ENCODE peak calls at places on chromosomes 6 and 20, in ten cellular contexts. W is occipital lobe; S is epithelial cell of proximal tubule; C is CD8-positive, alpha-beta memory T cell; H is GM13976; Y is progenitor cell of endocrine pancreas; Z is activated T-cell treated with anti-CD3 and anti-CD28 coated beads for 24 hours; K is type B pancreatic cell; I is astrocyte of the spinal cord; V is stimulated activated CD8-positive, alpha-beta memory T cell treated with anti-CD3 and anti-CD28 coated beads, Interleukin-4, amount 100 ng/mL, for 4 hours. X is an unnamed sample.

GRCh38 chr6:69887714-69888345 is 21.5 kb downstream of the COL19A1 start:
- DNase-seq in C (no peak), W (no peak), I (no peak), S (no peak), Z (no peak), K (no peak), Y (no peak), H (no peak), V (no peak), X (peak)

GRCh38 chr20:34815636-34816035 is 9.8 kb downstream of the NCOA6 start:
- DNase-seq in S (no peak), Z (no peak), V (no peak), C (no peak), K (no peak), W (no peak), I (peak), H (no peak), Y (no peak), X (no peak)

GRCh38 chr6:20936949-20937348 is 402.7 kb downstream of the CDKAL1 start:
- DNase-seq in Z (no peak), K (no peak), Y (no peak), W (no peak), C (no peak), I (no peak), V (no peak), H (no peak), S (no peak), X (peak)

GRCh38 chr6:36595168-36595818 is 1.1 kb downstream of the SRSF3 start:
- DNase-seq in W (no peak), K (no peak), V (no peak), S (no peak), Y (no peak), Z (no peak), C (peak), I (peak), H (no peak), X (peak)

GRCh38 chr6:89489078-89489477 is 56.1 kb downstream of the ANKRD6 start:
- DNase-seq in K (no peak), Z (no peak), V (no peak), Y (no peak), I (no peak), H (no peak), W (no peak), S (no peak), C (no peak), X (no peak)

GRCh38 chr6:10429638-10430427 is 15.0 kb upstream of the TFAP2A start:
- DNase-seq in K (no peak), H (peak), Z (no peak), W (peak), V (no peak), Y (no peak), S (no peak), I (no peak), C (no peak), X (peak)

GRCh38 chr20:48845721-48846306 is 18.0 kb upstream of the PREX1 start:
- DNase-seq in V (no peak), K (no peak), S (no peak), Z (no peak), H (no peak), I (peak), W (no peak), Y (no peak), C (no peak), X (no peak)

GRCh38 chr6:105179244-105180065 is at the start of gene POPDC3:
- DNase-seq in Y (peak), K (no peak), I (peak), Z (no peak), S (no peak), H (peak), V (no peak), W (peak), C (no peak), X (peak)

GRCh38 chr6:144535630-144536029 is 250.5 kb downstream of the UTRN start:
- DNase-seq in C (no peak), V (no peak), W (no peak), K (no peak), H (no peak), S (no peak), Y (no peak), I (no peak), Z (no peak), X (no peak)

GRCh38 chr6:162621246-162621645 is 106.3 kb downstream of the PRKN start:
- DNase-seq in Y (no peak), C (no peak), Z (no peak), W (no peak), K (no peak), H (no peak), V (no peak), I (peak), S (peak), X (peak)

GRCh38 chr6:29887819-29888581 is 54.3 kb upstream of the HLA-A start:
- DNase-seq in W (no peak), I (peak), C (peak), Y (peak), H (peak), V (peak), K (peak), Z (peak), S (no peak), X (peak)

GRCh38 chr6:38283734-38284362 is 355.9 kb downstream of the BTBD9 start:
- DNase-seq in C (no peak), S (peak), K (no peak), Y (no peak), H (no peak), Z (no peak), W (no peak), V (no peak), I (no peak), X (no peak)

GRCh38 chr6:16671302-16672289 is 89.7 kb downstream of the ATXN1 start:
- DNase-seq in K (no peak), Z (no peak), H (no peak), C (no peak), Y (no peak), I (no peak), V (no peak), S (no peak), W (no peak), X (peak)

GRCh38 chr6:680666-681374 is 12.1 kb downstream of the EXOC2 start:
- DNase-seq in C (no peak), K (no peak), Z (no peak), H (no peak), V (no peak), Y (no peak), I (no peak), S (no peak), W (no peak), X (no peak)

GRCh38 chr6:152273638-152274037 is 363.5 kb downstream of the SYNE1 start:
- DNase-seq in S (no peak), V (no peak), Y (no peak), H (no peak), I (peak), C (no peak), K (no peak), W (no peak), Z (no peak), X (peak)

GRCh38 chr20:26167499-26167898 is 470.8 kb upstream of the ZNF337 start:
- DNase-seq in C (no peak), H (no peak), Z (no peak), Y (no peak), K (no peak), I (peak), W (no peak), V (no peak), S (no peak), X (no peak)

GRCh38 chr6:134288538-134289203 is 29.2 kb downstream of the SGK1 start:
- DNase-seq in V (no peak), H (peak), Z (no peak), Y (no peak), I (peak), W (no peak), K (no peak), S (no peak), C (no peak), X (no peak)

GRCh38 chr20:25078662-25079061 is 3.3 kb downstream of the VSX1 start:
- DNase-seq in S (no peak), I (no peak), K (peak), C (no peak), V (no peak), W (no peak), Z (no peak), H (no peak), Y (no peak), X (no peak)

GRCh38 chr20:1437222-1437904 is 29.3 kb downstream of the NSFL1C start:
- DNase-seq in C (peak), V (peak), K (peak), S (no peak), H (peak), Z (peak), W (peak), Y (peak), I (peak), X (peak)

GRCh38 chr6:12008366-12009179 is 3.5 kb upstream of the HIVEP1 start:
- DNase-seq in K (peak), C (peak), H (peak), W (peak), Y (peak), V (peak), S (no peak), Z (peak), I (peak), X (peak)

GRCh38 chr6:39653631-39654030 is 71.6 kb downstream of the KIF6 start:
- DNase-seq in C (no peak), Z (no peak), W (no peak), S (no peak), Y (no peak), V (no peak), I (no peak), K (no peak), H (no peak), X (peak)

GRCh38 chr6:136582702-136583471 is 32.7 kb upstream of the MAP7 start:
- DNase-seq in I (peak), K (no peak), Z (no peak), V (no peak), Y (no peak), S (no peak), W (no peak), C (no peak), H (peak), X (no peak)

GRCh38 chr6:148867851-148868250 is 121.0 kb downstream of the UST start:
- DNase-seq in H (no peak), C (no peak), K (no peak), S (no peak), W (no peak), Z (no peak), Y (no peak), I (no peak), V (no peak), X (no peak)

GRCh38 chr20:3648941-3649340 is 14.3 kb downstream of the GFRA4 start:
- DNase-seq in I (no peak), Y (no peak), K (no peak), Z (no peak), H (no peak), S (no peak), V (no peak), W (no peak), C (no peak), X (no peak)

GRCh38 chr6:100452998-100453397 is 11.7 kb downstream of the SIM1 start:
- DNase-seq in V (no peak), Z (no peak), C (no peak), H (peak), Y (no peak), S (no peak), K (no peak), W (no peak), I (no peak), X (no peak)

X was measured in mesendoderm.